ENCODE peak calls at places on chromosomes 7 and 10, in seven cellular contexts. C, S, K, Y, R, P and Q are unnamed samples.

GRCh38 chr7:32905175-32905662 is 13.7 kb upstream of the KBTBD2 start:
- DNase-seq in K (peak; percentile 86), C (peak; percentile 66), S (peak; percentile 97), R (peak; percentile 90), Y (peak; percentile 52), P (no peak), Q (peak; percentile 56)

GRCh38 chr7:3174515-3175318 is 126.3 kb upstream of the SDK1 start:
- DNase-seq in Y (no peak), S (peak; percentile 12), C (no peak), K (no peak), P (no peak), R (no peak), Q (no peak)

GRCh38 chr10:75801121-75801520 is 369.7 kb downstream of the LRMDA start:
- DNase-seq in C (no peak), K (no peak), R (no peak), S (peak; percentile 40), Y (no peak), P (no peak), Q (no peak)

GRCh38 chr7:36264123-36264916 is 111.3 kb downstream of the EEPD1 start:
- DNase-seq in P (no peak), Y (no peak), S (no peak), R (no peak), C (peak; percentile 28), K (no peak), Q (peak; percentile 23)

GRCh38 chr10:48317321-48317990 is 11.0 kb downstream of the MAPK8 start:
- DNase-seq in P (no peak), Y (no peak), C (no peak), S (peak; percentile 59), K (no peak), R (no peak), Q (no peak)

GRCh38 chr7:69827140-69827919 is 229.1 kb downstream of the AUTS2 start:
- DNase-seq in C (no peak), Y (no peak), P (no peak), S (no peak), K (no peak), R (no peak), Q (no peak)

GRCh38 chr10:128210215-128211063 is 84.2 kb upstream of the MKI67 start:
- DNase-seq in C (no peak), Y (peak; percentile 40), P (no peak), R (peak; percentile 71), S (peak; percentile 55), K (peak; percentile 39), Q (peak; percentile 52)

GRCh38 chr10:28533571-28534304 is 820 bp downstream of the WAC start:
- DNase-seq in R (peak; percentile 50), C (peak; percentile 26), S (peak; percentile 65), P (no peak), K (peak; percentile 61), Y (peak; percentile 26), Q (peak; percentile 70)

GRCh38 chr7:43905954-43906326 is 456 bp downstream of the URGCP start:
- DNase-seq in P (no peak), R (peak; percentile 45), S (peak; percentile 64), C (peak; percentile 34), Y (no peak), K (peak; percentile 60), Q (peak; percentile 35)

GRCh38 chr7:93307131-93307660 is 75.0 kb downstream of the VPS50 start:
- DNase-seq in Y (no peak), C (peak; percentile 86), S (no peak), K (peak; percentile 70), R (no peak), P (no peak), Q (peak; percentile 75)

GRCh38 chr7:2985866-2986265 is 57.8 kb downstream of the CARD11 start:
- DNase-seq in R (no peak), S (no peak), P (no peak), C (no peak), K (no peak), Y (no peak), Q (no peak)

GRCh38 chr7:2225336-2225735 is 7.4 kb downstream of the MAD1L1 start:
- DNase-seq in P (no peak), C (no peak), S (no peak), R (no peak), Y (no peak), K (no peak), Q (no peak)

GRCh38 chr10:6563075-6563474 is 17.0 kb downstream of the PRKCQ start:
- DNase-seq in C (no peak), S (peak; percentile 36), P (no peak), Y (no peak), K (no peak), R (no peak), Q (no peak)

GRCh38 chr10:78359641-78360091 is 326.0 kb downstream of the RPS24 start:
- DNase-seq in Y (no peak), C (no peak), R (no peak), S (peak; percentile 85), P (no peak), K (peak; percentile 35), Q (no peak)

GRCh38 chr10:89515031-89515841 is 20.2 kb downstream of the SLC16A12 start:
- DNase-seq in R (no peak), Y (no peak), C (peak; percentile 100), P (no peak), S (peak; percentile 8), K (peak; percentile 96), Q (no peak)

GRCh38 chr10:13470270-13470669 is 58.5 kb downstream of the BEND7 start:
- DNase-seq in R (no peak), Y (no peak), C (no peak), S (peak; percentile 8), K (no peak), P (no peak), Q (no peak)

GRCh38 chr7:45921699-45922519 is 837 bp upstream of the IGFBP3 start:
- DNase-seq in S (peak; percentile 83), P (peak; percentile 63), K (peak; percentile 84), Y (peak; percentile 84), R (peak; percentile 81), C (peak; percentile 75), Q (peak; percentile 73)

GRCh38 chr7:85030893-85031292 is 156.0 kb downstream of the SEMA3D start:
- DNase-seq in S (peak; percentile 62), C (peak; percentile 79), P (no peak), R (no peak), Y (no peak), K (peak; percentile 61), Q (peak; percentile 74)

GRCh38 chr7:75922966-75923603 is 8.1 kb downstream of the POR start:
- DNase-seq in Y (no peak), S (no peak), R (no peak), C (no peak), P (no peak), K (no peak), Q (no peak)

DNA sequence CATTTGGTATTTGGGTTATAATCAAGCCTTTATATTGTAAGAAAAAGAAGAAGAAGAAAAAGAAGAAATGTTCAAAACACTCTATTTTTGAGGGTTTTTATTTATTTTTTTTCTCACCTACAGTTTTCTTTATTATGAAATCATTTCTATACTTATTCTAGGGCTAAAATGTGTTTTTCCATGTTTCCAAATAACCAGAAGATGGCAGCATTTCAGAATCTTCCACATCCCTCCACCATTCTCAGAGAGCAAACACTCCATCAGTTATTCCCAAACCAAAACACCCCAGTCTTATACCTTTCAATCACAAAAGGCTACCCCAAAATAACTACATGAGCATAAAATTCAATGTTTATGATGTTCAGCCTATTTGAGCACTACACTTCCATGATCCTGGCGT is 38.7 kb upstream of the PPP1R17 start:
- DNase-seq in P (no peak), C (peak; percentile 1), Y (no peak), S (peak; percentile 22), R (no peak), K (peak; percentile 2), Q (no peak)
- H3K4ac ChIP-seq in P (no peak overlapping the region), C (no peak overlapping the region), Y (no peak overlapping the region), S (no peak overlapping the region), R (no peak overlapping the region), K (no peak overlapping the region), Q (no peak overlapping the region)

GRCh38 chr7:107628461-107629064 is 32.1 kb upstream of the SLC26A4 start:
- DNase-seq in P (no peak), S (no peak), Y (no peak), C (no peak), R (no peak), K (no peak), Q (no peak)
- H3K4ac ChIP-seq in P (no peak overlapping the region), S (no peak overlapping the region), Y (no peak overlapping the region), C (no peak overlapping the region), R (no peak overlapping the region), K (no peak overlapping the region), Q (no peak overlapping the region)

DNA sequence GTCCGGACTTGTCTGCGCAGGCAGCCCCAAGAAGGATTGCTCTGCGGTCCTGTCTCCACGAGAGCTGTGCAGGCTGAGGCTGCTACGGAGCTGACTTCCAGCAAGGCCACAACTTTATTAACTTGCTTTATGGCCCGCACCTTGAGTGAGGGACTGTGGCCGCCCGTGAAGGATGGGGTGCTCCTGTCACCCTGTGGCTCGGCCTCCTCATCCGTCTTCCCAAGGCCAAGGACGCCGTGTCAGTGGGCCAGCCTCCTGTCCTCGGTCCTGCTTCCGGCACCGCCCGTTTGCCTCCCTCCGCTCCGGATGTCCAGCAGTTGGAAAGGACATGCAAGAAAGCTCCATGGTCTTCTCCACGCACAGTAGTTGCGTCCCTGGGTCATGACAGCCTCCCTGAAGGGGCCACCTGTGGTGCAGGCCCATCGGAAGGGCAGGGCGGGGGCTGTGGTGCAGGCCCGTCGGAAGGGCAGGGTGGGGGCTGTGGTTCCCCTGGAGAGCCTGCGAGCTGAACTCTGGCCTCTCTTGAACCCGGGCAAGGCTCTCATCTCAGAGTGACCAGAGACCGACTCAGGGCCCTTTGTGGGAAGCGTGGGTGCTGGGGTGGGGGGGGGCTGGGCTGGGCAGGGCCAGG is 87.1 kb downstream of the NKX6-2 start:
- DNase-seq in R (peak; percentile 22), K (no peak), C (no peak), Y (no peak), S (no peak), P (no peak), Q (no peak)
- H3K4ac ChIP-seq in R (no peak overlapping the region), K (no peak overlapping the region), C (no peak overlapping the region), Y (peak overlapping the region; percentile 11), S (no peak overlapping the region), P (no peak overlapping the region), Q (no peak overlapping the region)

GRCh38 chr10:34134602-34135001 is 680.5 kb downstream of the PARD3 start:
- DNase-seq in Y (no peak), C (no peak), R (no peak), K (no peak), P (no peak), S (no peak), Q (no peak)

GRCh38 chr10:34137955-34138354 is 677.1 kb downstream of the PARD3 start:
- DNase-seq in R (no peak), P (no peak), C (no peak), K (peak; percentile 20), Y (no peak), S (no peak), Q (no peak)

GRCh38 chr10:34139559-34139958 is 675.5 kb downstream of the PARD3 start:
- DNase-seq in R (no peak), Y (no peak), C (peak; percentile 58), P (no peak), K (peak; percentile 89), S (no peak), Q (peak; percentile 14)

GRCh38 chr10:34131152-34131551 is 683.9 kb downstream of the PARD3 start:
- DNase-seq in C (no peak), P (no peak), S (no peak), R (no peak), K (no peak), Y (no peak), Q (peak; percentile 34)

GRCh38 chr10:34135515-34135914 is 679.6 kb downstream of the PARD3 start:
- DNase-seq in C (no peak), P (no peak), Y (no peak), S (no peak), K (no peak), R (no peak), Q (no peak)
- H3K4ac ChIP-seq in C (no peak overlapping the region), P (no peak overlapping the region), Y (no peak overlapping the region), S (no peak overlapping the region), K (no peak overlapping the region), R (no peak overlapping the region), Q (no peak overlapping the region)

GRCh38 chr7:134482858-134483257 is 24.0 kb upstream of the AKR1B1 start:
- DNase-seq in P (no peak), S (no peak), R (no peak), K (no peak), C (no peak), Y (no peak), Q (no peak)
- H3K4ac ChIP-seq in P (no peak overlapping the region), S (no peak overlapping the region), R (no peak overlapping the region), K (no peak overlapping the region), C (no peak overlapping the region), Y (no peak overlapping the region), Q (no peak overlapping the region)